ENCODE peak calls at places on chromosomes 16 and 17, in five cellular contexts. W is SJSA1, E is type B pancreatic cell, Z is endodermal cell, C is NCI-H748 treated with DMSO at 0.1 percent for 48 hours. U is an unnamed sample.

GRCh38 chr17:14856156-14856555 is 409.0 kb downstream of the PMP22 start:
- DNase-seq in E (no peak), W (no peak), Z (no peak), C (no peak), U (no peak)

GRCh38 chr17:14094676-14095075 is 25.4 kb downstream of the COX10 start:
- DNase-seq in E (no peak), Z (no peak), C (no peak), W (no peak), U (no peak)

GRCh38 chr16:81140930-81141780 is 45.0 kb upstream of the GCSH start:
- DNase-seq in Z (peak), E (no peak), W (no peak), C (no peak), U (no peak)

GRCh38 chr17:58447039-58447975 is 30.0 kb upstream of the RNF43 start:
- DNase-seq in E (no peak), C (peak), W (peak), Z (peak), U (peak)

GRCh38 chr16:15950167-15950854 is 895 bp downstream of the ABCC1 start:
- DNase-seq in C (no peak), E (no peak), Z (peak), W (peak), U (peak)

GRCh38 chr17:48814504-48814903 is 2.5 kb downstream of the TTLL6 start:
- DNase-seq in Z (peak), E (no peak), C (peak), W (peak), U (peak)

GRCh38 chr17:7262192-7263070 is at the start of gene CLDN7:
- DNase-seq in Z (peak), W (no peak), E (no peak), C (peak), U (peak)

GRCh38 chr16:30173054-30173453 is 10.3 kb upstream of the CORO1A start:
- DNase-seq in Z (no peak), W (no peak), E (no peak), C (no peak), U (no peak)

GRCh38 chr17:560379-560935 is 154.2 kb downstream of the VPS53 start:
- DNase-seq in C (no peak), W (no peak), E (no peak), Z (no peak), U (no peak)

GRCh38 chr17:63151981-63152523 is 186.0 kb downstream of the TANC2 start:
- DNase-seq in E (no peak), C (no peak), Z (no peak), W (no peak), U (peak)

GRCh38 chr17:82219083-82219482 is 6.4 kb upstream of the CCDC57 start:
- DNase-seq in E (no peak), W (no peak), Z (peak), C (no peak), U (no peak)

GRCh38 chr17:81027038-81027437 is 7.9 kb upstream of the BAIAP2 start:
- DNase-seq in Z (no peak), C (no peak), W (no peak), E (no peak), U (no peak)

GRCh38 chr17:30506423-30506822 is 29.2 kb downstream of the GOSR1 start:
- DNase-seq in C (no peak), E (no peak), Z (no peak), W (no peak), U (no peak)

GRCh38 chr17:51848451-51848850 is 310.1 kb downstream of the CA10 start:
- DNase-seq in Z (no peak), E (no peak), W (no peak), C (no peak), U (no peak)

GRCh38 chr16:2341456-2342447 is 1.2 kb upstream of the ABCA3 start:
- DNase-seq in Z (peak), E (peak), W (no peak), C (no peak), U (no peak)

GRCh38 chr16:57505169-57505568 is 18.9 kb upstream of the DOK4 start:
- DNase-seq in E (no peak), W (no peak), Z (no peak), C (no peak), U (no peak)

GRCh38 chr17:72381597-72382397 is 261.0 kb downstream of the SOX9 start:
- DNase-seq in E (no peak), C (peak), Z (peak), W (no peak), U (no peak)

GRCh38 chr16:30063278-30063892 is 2.2 kb upstream of the ALDOA start:
- DNase-seq in C (no peak), E (no peak), Z (no peak), W (no peak), U (no peak)

GRCh38 chr16:57044931-57045693 is 47.3 kb upstream of the CPNE2 start:
- DNase-seq in W (no peak), E (no peak), Z (no peak), C (no peak), U (no peak)

GRCh38 chr16:7381671-7382070 is 49.0 kb downstream of the RBFOX1 start:
- DNase-seq in Z (no peak), W (no peak), E (no peak), C (no peak), U (no peak)

GRCh38 chr16:68351463-68351862 is 40.6 kb downstream of the PRMT7 start:
- DNase-seq in E (no peak), W (no peak), C (no peak), Z (no peak), U (no peak)

GRCh38 chr16:49622421-49623402 is 233.2 kb downstream of the ZNF423 start:
- DNase-seq in C (no peak), W (no peak), E (peak), Z (peak), U (no peak)

GRCh38 chr17:5785343-5785742 is 201.0 kb upstream of the NLRP1 start:
- DNase-seq in Z (no peak), C (no peak), E (no peak), W (peak), U (no peak)

GRCh38 chr17:44489581-44489980 is 13.6 kb downstream of the GPATCH8 start:
- DNase-seq in C (no peak), W (no peak), Z (no peak), E (no peak), U (no peak)

GRCh38 chr16:27867122-27868110 is 196.1 kb downstream of the GSG1L start:
- DNase-seq in W (peak), C (peak), Z (peak), E (peak), U (peak)

GRCh38 chr16:70430667-70431536 is 8.0 kb downstream of the ST3GAL2 start:
- DNase-seq in Z (peak), W (peak), E (no peak), C (no peak), U (no peak)

GRCh38 chr17:12624221-12624620 is 41.5 kb upstream of the MYOCD start:
- DNase-seq in E (no peak), C (no peak), W (no peak), Z (no peak), U (no peak)

GRCh38 chr16:18800674-18801196 is 614 bp downstream of the ARL6IP1 start:
- DNase-seq in Z (peak), W (peak), C (no peak), E (no peak), U (no peak)

GRCh38 chr16:31105677-31106213 is 2.4 kb upstream of the BCKDK start:
- DNase-seq in W (peak), E (peak), Z (peak), C (no peak), U (peak)

GRCh38 chr16:86051376-86052114 is 152.6 kb downstream of the IRF8 start:
- DNase-seq in Z (no peak), E (no peak), W (no peak), C (no peak), U (no peak)

U was measured in NCI-H526 treated with DMSO at 0.1 percent for 48 hours.